ENCODE peak calls at places on chromosomes 6 and 20, in seven cellular contexts. One of them, this sample, is unnamed.

GRCh38 chr20:23049933-23050838 is 714 bp upstream of the THBD start:
- DNase-seq in HepG2: no peak
- DNase-seq in K562: no peak
- DNase-seq in H1: no peak
- DNase-seq in GM12892: no peak
- DNase-seq in SK-N-SH: no peak
- DNase-seq in GM12878: no peak
- DNase-seq in this sample: no peak

GRCh38 chr6:35092362-35093117 is 48.6 kb downstream of the TCP11 start:
- DNase-seq in HepG2: no peak
- DNase-seq in K562: no peak
- DNase-seq in H1: no peak
- DNase-seq in GM12892: no peak
- DNase-seq in SK-N-SH: peak; percentile 7
- DNase-seq in GM12878: no peak
- DNase-seq in this sample: no peak

GRCh38 chr6:75752365-75752764 is 3.3 kb downstream of the MYO6 start:
- DNase-seq in HepG2: peak; percentile 17
- DNase-seq in K562: no peak
- DNase-seq in H1: no peak
- DNase-seq in GM12892: no peak
- DNase-seq in SK-N-SH: no peak
- DNase-seq in GM12878: no peak
- DNase-seq in this sample: no peak

GRCh38 chr6:105564503-105564902 is 161.6 kb upstream of the PREP start:
- DNase-seq in HepG2: no peak
- DNase-seq in K562: no peak
- DNase-seq in H1: no peak
- DNase-seq in GM12892: no peak
- DNase-seq in SK-N-SH: no peak
- DNase-seq in GM12878: no peak
- DNase-seq in this sample: no peak

GRCh38 chr6:152206072-152206818 is 398.8 kb downstream of the ESR1 start:
- DNase-seq in HepG2: peak; percentile 17
- DNase-seq in K562: peak; percentile 57
- DNase-seq in H1: peak; percentile 15
- DNase-seq in GM12892: no peak
- DNase-seq in SK-N-SH: no peak
- DNase-seq in GM12878: no peak
- DNase-seq in this sample: no peak

GRCh38 chr20:59002388-59002787 is 4.7 kb downstream of the CTSZ start:
- DNase-seq in HepG2: no peak
- DNase-seq in K562: no peak
- DNase-seq in H1: no peak
- DNase-seq in GM12892: no peak
- DNase-seq in SK-N-SH: no peak
- DNase-seq in GM12878: no peak
- DNase-seq in this sample: no peak

GRCh38 chr6:108014040-108014439 is 56.0 kb upstream of the SEC63 start:
- DNase-seq in HepG2: no peak
- DNase-seq in K562: no peak
- DNase-seq in H1: no peak
- DNase-seq in GM12892: no peak
- DNase-seq in SK-N-SH: no peak
- DNase-seq in GM12878: no peak
- DNase-seq in this sample: no peak

GRCh38 chr6:15460110-15460727 is 202.6 kb downstream of the DTNBP1 start:
- DNase-seq in HepG2: no peak
- DNase-seq in K562: no peak
- DNase-seq in H1: no peak
- DNase-seq in GM12892: no peak
- DNase-seq in SK-N-SH: no peak
- DNase-seq in GM12878: no peak
- DNase-seq in this sample: no peak

GRCh38 chr6:44668391-44668930 is 281.0 kb downstream of the CDC5L start:
- DNase-seq in HepG2: no peak
- DNase-seq in K562: no peak
- DNase-seq in H1: no peak
- DNase-seq in GM12892: no peak
- DNase-seq in SK-N-SH: no peak
- DNase-seq in GM12878: no peak
- DNase-seq in this sample: no peak

GRCh38 chr20:57611605-57612311 is 8.5 kb downstream of the ZBP1 start:
- DNase-seq in HepG2: no peak
- DNase-seq in K562: no peak
- DNase-seq in H1: no peak
- DNase-seq in GM12892: no peak
- DNase-seq in SK-N-SH: no peak
- DNase-seq in GM12878: no peak
- DNase-seq in this sample: no peak

GRCh38 chr20:63706027-63706695 is 1.6 kb downstream of the ARFRP1 start:
- DNase-seq in HepG2: no peak
- DNase-seq in K562: no peak
- DNase-seq in H1: no peak
- DNase-seq in GM12892: no peak
- DNase-seq in SK-N-SH: no peak
- DNase-seq in GM12878: no peak
- DNase-seq in this sample: no peak

GRCh38 chr6:4313044-4313686 is 177.8 kb upstream of the ECI2 start:
- DNase-seq in HepG2: no peak
- DNase-seq in K562: no peak
- DNase-seq in H1: no peak
- DNase-seq in GM12892: no peak
- DNase-seq in SK-N-SH: no peak
- DNase-seq in GM12878: no peak
- DNase-seq in this sample: no peak

GRCh38 chr20:23251779-23252178 is 98.8 kb upstream of the NXT1 start:
- DNase-seq in HepG2: no peak
- DNase-seq in K562: no peak
- DNase-seq in H1: no peak
- DNase-seq in GM12892: no peak
- DNase-seq in SK-N-SH: no peak
- DNase-seq in GM12878: no peak
- DNase-seq in this sample: no peak

GRCh38 chr6:168686339-168686738 is 245.4 kb downstream of the SMOC2 start:
- DNase-seq in HepG2: no peak
- DNase-seq in K562: no peak
- DNase-seq in H1: no peak
- DNase-seq in GM12892: no peak
- DNase-seq in SK-N-SH: no peak
- DNase-seq in GM12878: no peak
- DNase-seq in this sample: no peak

GRCh38 chr20:13261460-13262301 is 40.6 kb downstream of the ISM1 start:
- DNase-seq in HepG2: peak; percentile 86
- DNase-seq in K562: peak; percentile 42
- DNase-seq in H1: peak; percentile 34
- DNase-seq in GM12892: peak; percentile 20
- DNase-seq in SK-N-SH: peak; percentile 55
- DNase-seq in GM12878: no peak
- DNase-seq in this sample: peak; percentile 31

GRCh38 chr20:2822073-2822472 is 5.9 kb downstream of the TMEM239 start:
- DNase-seq in HepG2: no peak
- DNase-seq in K562: peak; percentile 68
- DNase-seq in H1: no peak
- DNase-seq in GM12892: no peak
- DNase-seq in SK-N-SH: no peak
- DNase-seq in GM12878: no peak
- DNase-seq in this sample: no peak

GRCh38 chr6:136465766-136466303 is 84.4 kb downstream of the MAP7 start:
- DNase-seq in HepG2: no peak
- DNase-seq in K562: no peak
- DNase-seq in H1: no peak
- DNase-seq in GM12892: no peak
- DNase-seq in SK-N-SH: no peak
- DNase-seq in GM12878: no peak
- DNase-seq in this sample: no peak

GRCh38 chr6:163438940-163439335 is 24.4 kb downstream of the QKI start:
- DNase-seq in HepG2: peak; percentile 49
- DNase-seq in K562: peak; percentile 75
- DNase-seq in H1: no peak
- DNase-seq in GM12892: no peak
- DNase-seq in SK-N-SH: peak; percentile 48
- DNase-seq in GM12878: no peak
- DNase-seq in this sample: no peak

GRCh38 chr6:127031511-127031910 is 87.0 kb upstream of the RSPO3 start:
- DNase-seq in HepG2: no peak
- DNase-seq in K562: no peak
- DNase-seq in H1: no peak
- DNase-seq in GM12892: no peak
- DNase-seq in SK-N-SH: no peak
- DNase-seq in GM12878: no peak
- DNase-seq in this sample: no peak

GRCh38 chr6:134047673-134048072 is 4.8 kb downstream of the SLC2A12 start:
- DNase-seq in HepG2: no peak
- DNase-seq in K562: no peak
- DNase-seq in H1: no peak
- DNase-seq in GM12892: no peak
- DNase-seq in SK-N-SH: no peak
- DNase-seq in GM12878: no peak
- DNase-seq in this sample: no peak

DNA sequence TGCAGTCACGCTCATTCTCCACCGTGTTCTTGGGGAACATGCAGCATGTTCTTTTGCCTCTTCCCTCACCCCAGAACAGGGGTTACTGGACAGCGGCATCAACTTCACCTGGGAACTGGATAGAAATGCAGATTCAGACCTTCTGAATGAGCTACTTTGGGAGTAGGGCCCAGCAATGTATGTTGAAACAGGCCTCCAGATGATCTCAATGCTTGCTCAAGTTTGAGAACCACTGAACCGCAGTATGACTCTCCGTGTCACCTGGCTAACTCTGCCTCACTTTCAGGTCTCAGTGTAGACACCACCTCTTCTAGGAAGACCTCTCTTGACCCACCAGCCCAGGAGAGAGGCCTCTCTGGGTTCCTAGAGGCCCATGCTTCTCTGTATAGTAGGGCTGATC is 4.9 kb downstream of the TRIB3 start:
- DNase-seq in HepG2: no peak
- DNase-seq in K562: no peak
- DNase-seq in H1: no peak
- DNase-seq in GM12892: no peak
- DNase-seq in SK-N-SH: no peak
- DNase-seq in GM12878: no peak
- DNase-seq in this sample: no peak
- TF ChIP-seq POLR2AphosphoS5 in HepG2: no peak
- TF ChIP-seq POLR2AphosphoS5 in K562: no peak
- TF ChIP-seq POLR2AphosphoS5 in H1: no peak
- TF ChIP-seq POLR2AphosphoS5 in GM12892: no peak
- TF ChIP-seq POLR2AphosphoS5 in SK-N-SH: no peak
- TF ChIP-seq POLR2AphosphoS5 in GM12878: no peak
- TF ChIP-seq POLR2AphosphoS5 in this sample: no peak

DNA sequence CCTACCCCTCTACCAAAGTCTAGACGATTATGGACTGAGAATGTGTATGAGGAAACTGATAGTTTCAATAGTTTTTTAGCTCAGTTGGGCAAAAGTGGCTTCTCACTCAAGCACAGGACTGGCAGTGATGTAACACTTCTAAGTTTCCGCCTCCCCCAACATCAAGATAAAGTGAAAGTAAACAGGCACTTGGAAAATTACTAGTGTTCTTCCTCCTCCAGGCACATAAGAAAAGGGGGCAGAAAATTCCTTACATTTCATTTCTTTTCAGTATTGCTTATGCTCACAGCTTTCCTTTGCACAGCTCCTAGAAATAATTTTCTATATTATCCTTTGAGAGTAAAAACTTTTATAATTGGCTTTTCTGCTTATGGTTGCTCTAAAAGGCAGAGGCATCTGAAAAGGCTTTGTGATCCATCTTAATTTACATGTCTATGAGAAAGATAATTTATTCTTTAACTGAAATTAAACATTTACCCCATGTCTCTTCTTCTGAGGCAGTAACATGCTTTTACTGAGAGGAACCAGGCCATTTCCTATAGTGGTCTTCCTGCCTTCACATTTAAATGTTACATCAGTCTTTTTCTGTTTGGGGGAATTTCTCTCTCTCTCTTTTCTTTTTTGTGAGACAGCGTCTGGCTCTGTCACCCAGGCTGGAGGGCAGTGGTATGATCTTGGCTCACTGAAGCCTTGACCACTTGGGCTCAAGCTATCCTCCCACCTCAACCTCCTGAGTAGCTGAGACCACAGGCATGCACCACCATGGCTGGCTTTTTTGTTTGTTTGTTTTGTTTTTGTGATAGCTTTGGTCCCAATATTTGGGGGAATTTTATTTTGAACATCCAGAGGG is 65.0 kb upstream of the EEF1A1 start:
- DNase-seq in HepG2: peak; percentile 88
- DNase-seq in K562: peak; percentile 81
- DNase-seq in H1: no peak
- DNase-seq in GM12892: no peak
- DNase-seq in SK-N-SH: no peak
- DNase-seq in GM12878: peak; percentile 66
- DNase-seq in this sample: no peak
- TF ChIP-seq TAF1 in HepG2: no peak
- TF ChIP-seq TAF1 in K562: peak; percentile 33
- TF ChIP-seq TAF1 in H1: peak; percentile 31
- TF ChIP-seq TAF1 in GM12892: peak; percentile 32
- TF ChIP-seq TAF1 in SK-N-SH: peak; percentile 27
- TF ChIP-seq TAF1 in GM12878: no peak
- TF ChIP-seq TAF1 in this sample: peak; percentile 55

GRCh38 chr20:37407573-37408002 is 61.6 kb downstream of the SRC start:
- DNase-seq in HepG2: peak; percentile 43
- DNase-seq in K562: no peak
- DNase-seq in H1: no peak
- DNase-seq in GM12892: no peak
- DNase-seq in SK-N-SH: no peak
- DNase-seq in GM12878: no peak
- DNase-seq in this sample: no peak

GRCh38 chr20:37405351-37405897 is 59.5 kb downstream of the SRC start:
- DNase-seq in HepG2: no peak
- DNase-seq in K562: no peak
- DNase-seq in H1: no peak
- DNase-seq in GM12892: no peak
- DNase-seq in SK-N-SH: no peak
- DNase-seq in GM12878: no peak
- DNase-seq in this sample: no peak

GRCh38 chr20:37404461-37404881 is 58.5 kb downstream of the SRC start:
- DNase-seq in HepG2: no peak
- DNase-seq in K562: no peak
- DNase-seq in H1: no peak
- DNase-seq in GM12892: no peak
- DNase-seq in SK-N-SH: no peak
- DNase-seq in GM12878: no peak
- DNase-seq in this sample: no peak

GRCh38 chr20:37407117-37407566 is 61.2 kb downstream of the SRC start:
- DNase-seq in HepG2: no peak
- DNase-seq in K562: no peak
- DNase-seq in H1: no peak
- DNase-seq in GM12892: no peak
- DNase-seq in SK-N-SH: no peak
- DNase-seq in GM12878: no peak
- DNase-seq in this sample: no peak

GRCh38 chr20:37406010-37406998 is 60.4 kb downstream of the SRC start:
- DNase-seq in HepG2: no peak
- DNase-seq in K562: peak; percentile 75
- DNase-seq in H1: no peak
- DNase-seq in GM12892: peak; percentile 81
- DNase-seq in SK-N-SH: peak; percentile 93
- DNase-seq in GM12878: no peak
- DNase-seq in this sample: peak; percentile 83
- TF ChIP-seq POLR2AphosphoS5 in HepG2: peak; percentile 38
- TF ChIP-seq POLR2AphosphoS5 in K562: no peak
- TF ChIP-seq POLR2AphosphoS5 in H1: peak; percentile 47
- TF ChIP-seq POLR2AphosphoS5 in GM12892: peak; percentile 17
- TF ChIP-seq POLR2AphosphoS5 in SK-N-SH: no peak
- TF ChIP-seq POLR2AphosphoS5 in GM12878: no peak
- TF ChIP-seq POLR2AphosphoS5 in this sample: peak; percentile 61

GRCh38 chr20:19828233-19828632 is 70.2 kb downstream of the RIN2 start:
- DNase-seq in HepG2: peak; percentile 30
- DNase-seq in K562: no peak
- DNase-seq in H1: no peak
- DNase-seq in GM12892: peak; percentile 19
- DNase-seq in SK-N-SH: no peak
- DNase-seq in GM12878: peak; percentile 68
- DNase-seq in this sample: peak; percentile 45
- TF ChIP-seq TAF1 in HepG2: no peak
- TF ChIP-seq TAF1 in K562: no peak
- TF ChIP-seq TAF1 in H1: no peak
- TF ChIP-seq TAF1 in GM12892: no peak
- TF ChIP-seq TAF1 in SK-N-SH: no peak
- TF ChIP-seq TAF1 in GM12878: no peak
- TF ChIP-seq TAF1 in this sample: no peak